ENCODE peak calls at places on chromosomes 2 and 18, in seven cellular contexts. One of them, this sample, is unnamed.

GRCh38 chr18:35178260-35178659 is 62.6 kb upstream of the ZNF397 start:
- DNase-seq in fibroblast of pulmonary artery: peak
- DNase-seq in stimulated activated CD4-positive, alpha-beta T cell treated with anti-CD3 and anti-CD28 coated beads, Interleukin-4, amount 100 ng/mL, for 1 hour: no peak
- DNase-seq in dorsolateral prefrontal cortex: no peak
- DNase-seq in activated naive CD4-positive, alpha-beta T cell treated with anti-CD3 and anti-CD28 coated beads for 36 hours: peak
- DNase-seq in KBM-7: no peak
- DNase-seq in NCI-H1092 treated with DMSO at 0.1 percent for 48 hours: no peak
- DNase-seq in this sample: no peak

GRCh38 chr2:216880509-216881184 is 20.8 kb upstream of the TNP1 start:
- DNase-seq in fibroblast of pulmonary artery: no peak
- DNase-seq in stimulated activated CD4-positive, alpha-beta T cell treated with anti-CD3 and anti-CD28 coated beads, Interleukin-4, amount 100 ng/mL, for 1 hour: no peak
- DNase-seq in dorsolateral prefrontal cortex: no peak
- DNase-seq in activated naive CD4-positive, alpha-beta T cell treated with anti-CD3 and anti-CD28 coated beads for 36 hours: peak
- DNase-seq in KBM-7: peak
- DNase-seq in NCI-H1092 treated with DMSO at 0.1 percent for 48 hours: no peak
- DNase-seq in this sample: no peak

GRCh38 chr2:233210843-233211600 is 40.5 kb upstream of the ATG16L1 start:
- DNase-seq in fibroblast of pulmonary artery: peak
- DNase-seq in stimulated activated CD4-positive, alpha-beta T cell treated with anti-CD3 and anti-CD28 coated beads, Interleukin-4, amount 100 ng/mL, for 1 hour: no peak
- DNase-seq in dorsolateral prefrontal cortex: peak
- DNase-seq in activated naive CD4-positive, alpha-beta T cell treated with anti-CD3 and anti-CD28 coated beads for 36 hours: no peak
- DNase-seq in KBM-7: no peak
- DNase-seq in NCI-H1092 treated with DMSO at 0.1 percent for 48 hours: no peak
- DNase-seq in this sample: no peak

GRCh38 chr2:26521054-26521912 is 43.4 kb upstream of the OTOF start:
- DNase-seq in fibroblast of pulmonary artery: peak
- DNase-seq in stimulated activated CD4-positive, alpha-beta T cell treated with anti-CD3 and anti-CD28 coated beads, Interleukin-4, amount 100 ng/mL, for 1 hour: no peak
- DNase-seq in dorsolateral prefrontal cortex: no peak
- DNase-seq in activated naive CD4-positive, alpha-beta T cell treated with anti-CD3 and anti-CD28 coated beads for 36 hours: peak
- DNase-seq in KBM-7: peak
- DNase-seq in NCI-H1092 treated with DMSO at 0.1 percent for 48 hours: peak
- DNase-seq in this sample: no peak

GRCh38 chr2:15092691-15093090 is 460.2 kb downstream of the LRATD1 start:
- DNase-seq in fibroblast of pulmonary artery: no peak
- DNase-seq in stimulated activated CD4-positive, alpha-beta T cell treated with anti-CD3 and anti-CD28 coated beads, Interleukin-4, amount 100 ng/mL, for 1 hour: no peak
- DNase-seq in dorsolateral prefrontal cortex: no peak
- DNase-seq in activated naive CD4-positive, alpha-beta T cell treated with anti-CD3 and anti-CD28 coated beads for 36 hours: no peak
- DNase-seq in KBM-7: no peak
- DNase-seq in NCI-H1092 treated with DMSO at 0.1 percent for 48 hours: no peak
- DNase-seq in this sample: no peak

GRCh38 chr2:19746611-19747309 is 155.0 kb downstream of the TTC32 start:
- DNase-seq in fibroblast of pulmonary artery: no peak
- DNase-seq in stimulated activated CD4-positive, alpha-beta T cell treated with anti-CD3 and anti-CD28 coated beads, Interleukin-4, amount 100 ng/mL, for 1 hour: no peak
- DNase-seq in dorsolateral prefrontal cortex: no peak
- DNase-seq in activated naive CD4-positive, alpha-beta T cell treated with anti-CD3 and anti-CD28 coated beads for 36 hours: peak
- DNase-seq in KBM-7: peak
- DNase-seq in NCI-H1092 treated with DMSO at 0.1 percent for 48 hours: peak
- DNase-seq in this sample: no peak

GRCh38 chr2:64799592-64800252 is 146.0 kb upstream of the SERTAD2 start:
- DNase-seq in fibroblast of pulmonary artery: no peak
- DNase-seq in stimulated activated CD4-positive, alpha-beta T cell treated with anti-CD3 and anti-CD28 coated beads, Interleukin-4, amount 100 ng/mL, for 1 hour: no peak
- DNase-seq in dorsolateral prefrontal cortex: no peak
- DNase-seq in activated naive CD4-positive, alpha-beta T cell treated with anti-CD3 and anti-CD28 coated beads for 36 hours: no peak
- DNase-seq in KBM-7: no peak
- DNase-seq in NCI-H1092 treated with DMSO at 0.1 percent for 48 hours: no peak
- DNase-seq in this sample: no peak

GRCh38 chr2:217517402-217517801 is 485.4 kb downstream of the TNS1 start:
- DNase-seq in fibroblast of pulmonary artery: no peak
- DNase-seq in stimulated activated CD4-positive, alpha-beta T cell treated with anti-CD3 and anti-CD28 coated beads, Interleukin-4, amount 100 ng/mL, for 1 hour: no peak
- DNase-seq in dorsolateral prefrontal cortex: no peak
- DNase-seq in activated naive CD4-positive, alpha-beta T cell treated with anti-CD3 and anti-CD28 coated beads for 36 hours: no peak
- DNase-seq in KBM-7: no peak
- DNase-seq in NCI-H1092 treated with DMSO at 0.1 percent for 48 hours: no peak
- DNase-seq in this sample: no peak

GRCh38 chr2:216571909-216572513 is 61.2 kb upstream of the IGFBP2 start:
- DNase-seq in fibroblast of pulmonary artery: no peak
- DNase-seq in stimulated activated CD4-positive, alpha-beta T cell treated with anti-CD3 and anti-CD28 coated beads, Interleukin-4, amount 100 ng/mL, for 1 hour: no peak
- DNase-seq in dorsolateral prefrontal cortex: no peak
- DNase-seq in activated naive CD4-positive, alpha-beta T cell treated with anti-CD3 and anti-CD28 coated beads for 36 hours: no peak
- DNase-seq in KBM-7: no peak
- DNase-seq in NCI-H1092 treated with DMSO at 0.1 percent for 48 hours: no peak
- DNase-seq in this sample: no peak

GRCh38 chr2:24276349-24276899 is 83.9 kb downstream of the ITSN2 start:
- DNase-seq in fibroblast of pulmonary artery: no peak
- DNase-seq in stimulated activated CD4-positive, alpha-beta T cell treated with anti-CD3 and anti-CD28 coated beads, Interleukin-4, amount 100 ng/mL, for 1 hour: no peak
- DNase-seq in dorsolateral prefrontal cortex: no peak
- DNase-seq in activated naive CD4-positive, alpha-beta T cell treated with anti-CD3 and anti-CD28 coated beads for 36 hours: no peak
- DNase-seq in KBM-7: peak
- DNase-seq in NCI-H1092 treated with DMSO at 0.1 percent for 48 hours: no peak
- DNase-seq in this sample: no peak